ENCODE peak calls at places on chromosome 12, in four cellular contexts. R is heart left ventricle, H is stomach, X is breast epithelium. Z is an unnamed sample.

GRCh38 chr12:116162071-116162470 is 115.4 kb downstream of the MED13L start:
- DNase-seq in R (no peak), H (no peak), X (no peak), Z (no peak)

GRCh38 chr12:126726481-126727217 is 1540.3 kb upstream of the TMEM132C start:
- DNase-seq in R (no peak), H (no peak), X (no peak), Z (no peak)

GRCh38 chr12:6927379-6927991 is at the start of gene ATN1:
- DNase-seq in R (peak), H (peak), X (peak), Z (peak)

GRCh38 chr12:107322063-107322462 is 228.7 kb upstream of the CRY1 start:
- DNase-seq in R (no peak), H (no peak), X (no peak), Z (no peak)

GRCh38 chr12:94109154-94109553 is 39.2 kb upstream of the PLXNC1 start:
- DNase-seq in R (no peak), H (no peak), X (no peak), Z (no peak)

GRCh38 chr12:108447168-108447840 is 67.8 kb upstream of the FICD start:
- DNase-seq in R (no peak), H (no peak), X (no peak), Z (no peak)

GRCh38 chr12:2294651-2295475 is 242.1 kb downstream of the CACNA1C start:
- DNase-seq in R (no peak), H (no peak), X (no peak), Z (no peak)

GRCh38 chr12:58777815-58778214 is 142.5 kb downstream of the LRIG3 start:
- DNase-seq in R (no peak), H (no peak), X (no peak), Z (no peak)

GRCh38 chr12:116194935-116195431 is 82.5 kb downstream of the MED13L start:
- DNase-seq in R (no peak), H (no peak), X (no peak), Z (peak)

GRCh38 chr12:92570056-92570753 is 132.6 kb upstream of the PLEKHG7 start:
- DNase-seq in R (peak), H (peak), X (peak), Z (no peak)

GRCh38 chr12:32727237-32727636 is 28.5 kb downstream of the YARS2 start:
- DNase-seq in R (no peak), H (no peak), X (no peak), Z (no peak)

GRCh38 chr12:82857276-82857675 is 170.6 kb downstream of the TMTC2 start:
- DNase-seq in R (no peak), H (no peak), X (no peak), Z (no peak)

GRCh38 chr12:118061011-118061875 is at the start of gene WSB2:
- DNase-seq in R (peak), H (peak), X (peak), Z (peak)

GRCh38 chr12:126905752-126906151 is 1361.2 kb upstream of the TMEM132C start:
- DNase-seq in R (no peak), H (no peak), X (no peak), Z (no peak)

GRCh38 chr12:52634266-52635056 is 16.1 kb upstream of the KRT73 start:
- DNase-seq in R (peak), H (peak), X (peak), Z (no peak)

GRCh38 chr12:52493172-52493571 is at the start of gene KRT6A:
- DNase-seq in R (no peak), H (no peak), X (no peak), Z (no peak)

GRCh38 chr12:55795950-55796349 is 21.6 kb downstream of the SARNP start:
- DNase-seq in R (no peak), H (no peak), X (no peak), Z (no peak)
- TF ChIP-seq POLR2A in R (no peak), H (no peak), X (no peak), Z (no peak)

GRCh38 chr12:46369474-46370379 is 2.8 kb downstream of the SLC38A2 start:
- DNase-seq in R (no peak), H (no peak), X (no peak), Z (no peak)
- TF ChIP-seq POLR2A in R (no peak), H (no peak), X (no peak), Z (no peak)

DNA sequence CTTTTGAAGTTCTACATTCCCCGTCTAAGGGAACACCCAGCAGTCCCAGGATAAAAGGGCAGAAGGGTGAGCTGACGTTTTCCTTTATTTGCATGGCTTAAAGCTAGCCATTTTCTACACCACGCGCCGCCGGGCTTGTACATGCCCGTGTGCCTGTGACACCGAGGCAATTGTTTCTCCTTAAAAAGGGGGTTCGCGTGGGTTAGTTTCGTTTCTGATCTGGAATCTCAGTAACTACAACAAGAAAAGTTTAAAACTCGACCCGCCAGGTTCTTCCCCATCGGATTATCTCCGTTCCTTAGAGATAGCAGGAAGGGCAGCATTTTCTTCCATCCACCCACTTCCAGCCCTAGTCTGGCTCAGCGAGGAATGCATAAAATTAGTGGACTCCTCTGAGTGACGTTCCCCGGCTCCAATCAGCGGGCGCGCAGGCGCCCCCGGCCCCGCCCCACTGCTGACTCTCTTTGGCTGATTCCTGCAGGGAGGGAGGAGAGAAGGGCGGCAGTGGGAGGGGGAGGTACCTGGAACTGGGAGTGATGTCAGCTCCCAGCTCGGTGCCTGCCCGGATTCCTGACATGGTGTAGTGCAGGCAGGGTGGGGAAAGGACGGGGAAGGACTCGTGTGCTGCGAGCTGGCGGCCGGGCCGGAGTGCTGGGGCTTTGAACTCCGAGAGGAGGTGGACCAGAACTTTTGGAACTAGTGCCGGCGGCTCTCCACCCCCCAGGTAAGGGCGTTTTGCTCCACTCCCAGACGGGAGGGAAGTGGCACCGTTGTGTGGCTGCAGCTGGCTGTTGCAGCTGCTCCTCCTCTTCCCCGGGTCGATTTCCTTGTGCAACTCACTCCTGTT is at the start of gene PPFIBP1:
- DNase-seq in R (peak), H (peak), X (peak), Z (peak)
- TF ChIP-seq POLR2A in R (no peak), H (peak), X (peak), Z (peak)

GRCh38 chr12:68880660-68881325 is 52.2 kb downstream of the CPM start:
- DNase-seq in R (no peak), H (no peak), X (no peak), Z (no peak)

GRCh38 chr12:68882251-68882964 is 50.6 kb downstream of the CPM start:
- DNase-seq in R (no peak), H (no peak), X (no peak), Z (no peak)

GRCh38 chr12:68885381-68885780 is 47.6 kb downstream of the CPM start:
- DNase-seq in R (no peak), H (no peak), X (no peak), Z (no peak)

GRCh38 chr12:68884251-68884650 is 48.7 kb downstream of the CPM start:
- DNase-seq in R (no peak), H (no peak), X (no peak), Z (no peak)

GRCh38 chr12:68883151-68883550 is 49.8 kb downstream of the CPM start:
- DNase-seq in R (no peak), H (no peak), X (no peak), Z (no peak)
- TF ChIP-seq POLR2A in R (no peak), H (no peak), X (no peak), Z (no peak)

GRCh38 chr12:128797119-128798118 is 26.3 kb downstream of the SLC15A4 start:
- DNase-seq in R (no peak), H (no peak), X (no peak), Z (no peak)
- TF ChIP-seq POLR2A in R (no peak), H (no peak), X (no peak), Z (no peak)

GRCh38 chr12:12813120-12814101 is at the start of gene DDX47:
- DNase-seq in R (peak), H (peak), X (peak), Z (peak)
- TF ChIP-seq POLR2A in R (no peak), H (no peak), X (peak), Z (peak)

GRCh38 chr12:132393245-132393795 is 63.9 kb upstream of the GALNT9 start:
- DNase-seq in R (no peak), H (no peak), X (no peak), Z (no peak)
- TF ChIP-seq POLR2A in R (no peak), H (no peak), X (no peak), Z (no peak)

GRCh38 chr12:95858451-95859343 is at the start of gene SNRPF:
- DNase-seq in R (peak), H (peak), X (peak), Z (peak)
- TF ChIP-seq POLR2A in R (no peak), H (no peak), X (no peak), Z (peak)

GRCh38 chr12:70660620-70661219 is 23.5 kb upstream of the PTPRB start:
- DNase-seq in R (peak), H (no peak), X (no peak), Z (no peak)
- TF ChIP-seq POLR2A in R (no peak), H (no peak), X (no peak), Z (no peak)

GRCh38 chr12:128817115-128818015 is 6.4 kb downstream of the SLC15A4 start:
- DNase-seq in R (peak), H (peak), X (peak), Z (no peak)
- TF ChIP-seq POLR2A in R (no peak), H (no peak), X (no peak), Z (peak)